ENCODE peak calls at places on chromosomes 5 and 9, in five cellular contexts. One of them, this sample, is unnamed.

GRCh38 chr9:127059030-127059429 is 63.4 kb downstream of the ANGPTL2 start:
- DNase-seq in heart right ventricle: no peak
- DNase-seq in cardiac fibroblast: no peak
- DNase-seq in psoas muscle: no peak
- DNase-seq in brain microvascular endothelial cell: no peak
- DNase-seq in this sample: no peak

GRCh38 chr5:135027699-135028615 is 6.1 kb downstream of the PITX1 start:
- DNase-seq in psoas muscle: no peak
- DNase-seq in cardiac fibroblast: no peak
- DNase-seq in brain microvascular endothelial cell: no peak
- DNase-seq in heart right ventricle: no peak
- DNase-seq in this sample: no peak

GRCh38 chr5:82396871-82397514 is 118.8 kb upstream of the RPS23 start:
- DNase-seq in heart right ventricle: peak
- DNase-seq in psoas muscle: peak
- DNase-seq in brain microvascular endothelial cell: peak
- DNase-seq in cardiac fibroblast: peak
- DNase-seq in this sample: peak

GRCh38 chr5:44983006-44983405 is 174.3 kb downstream of the MRPS30 start:
- DNase-seq in heart right ventricle: no peak
- DNase-seq in brain microvascular endothelial cell: no peak
- DNase-seq in cardiac fibroblast: no peak
- DNase-seq in psoas muscle: no peak
- DNase-seq in this sample: peak

GRCh38 chr9:117714282-117714681 is 10.1 kb downstream of the TLR4 start:
- DNase-seq in brain microvascular endothelial cell: no peak
- DNase-seq in psoas muscle: no peak
- DNase-seq in heart right ventricle: no peak
- DNase-seq in cardiac fibroblast: no peak
- DNase-seq in this sample: no peak

GRCh38 chr5:131610198-131611063 is 24.6 kb downstream of the RAPGEF6 start:
- DNase-seq in cardiac fibroblast: peak
- DNase-seq in heart right ventricle: no peak
- DNase-seq in psoas muscle: no peak
- DNase-seq in brain microvascular endothelial cell: peak
- DNase-seq in this sample: peak

GRCh38 chr5:175573493-175574269 is 84.2 kb upstream of the HRH2 start:
- DNase-seq in brain microvascular endothelial cell: no peak
- DNase-seq in psoas muscle: no peak
- DNase-seq in heart right ventricle: no peak
- DNase-seq in cardiac fibroblast: no peak
- DNase-seq in this sample: no peak

GRCh38 chr9:114168281-114169028 is 13.1 kb downstream of the COL27A1 start:
- DNase-seq in cardiac fibroblast: no peak
- DNase-seq in psoas muscle: no peak
- DNase-seq in heart right ventricle: no peak
- DNase-seq in brain microvascular endothelial cell: no peak
- DNase-seq in this sample: no peak

GRCh38 chr5:171596391-171596878 is 177.0 kb downstream of the FGF18 start:
- DNase-seq in cardiac fibroblast: peak
- DNase-seq in brain microvascular endothelial cell: peak
- DNase-seq in psoas muscle: peak
- DNase-seq in heart right ventricle: peak
- DNase-seq in this sample: peak

GRCh38 chr5:90473321-90474234 is 993 bp downstream of the MBLAC2 start:
- DNase-seq in brain microvascular endothelial cell: peak
- DNase-seq in heart right ventricle: peak
- DNase-seq in psoas muscle: peak
- DNase-seq in cardiac fibroblast: peak
- DNase-seq in this sample: peak

GRCh38 chr5:133775584-133776304 is 163.4 kb upstream of the FSTL4 start:
- DNase-seq in heart right ventricle: no peak
- DNase-seq in psoas muscle: no peak
- DNase-seq in brain microvascular endothelial cell: no peak
- DNase-seq in cardiac fibroblast: no peak
- DNase-seq in this sample: no peak

GRCh38 chr9:18479405-18479804 is 5.5 kb downstream of the ADAMTSL1 start:
- DNase-seq in heart right ventricle: no peak
- DNase-seq in brain microvascular endothelial cell: no peak
- DNase-seq in psoas muscle: no peak
- DNase-seq in cardiac fibroblast: no peak
- DNase-seq in this sample: no peak

GRCh38 chr9:136799079-136799853 is 3.1 kb downstream of the CCDC183 start:
- DNase-seq in heart right ventricle: no peak
- DNase-seq in psoas muscle: no peak
- DNase-seq in brain microvascular endothelial cell: no peak
- DNase-seq in cardiac fibroblast: no peak
- DNase-seq in this sample: no peak

GRCh38 chr9:92176800-92177185 is 61.6 kb upstream of the SPTLC1 start:
- DNase-seq in brain microvascular endothelial cell: no peak
- DNase-seq in heart right ventricle: no peak
- DNase-seq in psoas muscle: no peak
- DNase-seq in cardiac fibroblast: no peak
- DNase-seq in this sample: no peak

GRCh38 chr5:159965031-159965837 is 43.7 kb upstream of the TTC1 start:
- DNase-seq in psoas muscle: peak
- DNase-seq in cardiac fibroblast: peak
- DNase-seq in heart right ventricle: peak
- DNase-seq in brain microvascular endothelial cell: peak
- DNase-seq in this sample: peak

GRCh38 chr5:14424011-14424685 is 157.4 kb upstream of the OTULINL start:
- DNase-seq in psoas muscle: no peak
- DNase-seq in brain microvascular endothelial cell: no peak
- DNase-seq in cardiac fibroblast: no peak
- DNase-seq in heart right ventricle: no peak
- DNase-seq in this sample: peak

GRCh38 chr9:68706579-68707201 is 1.6 kb downstream of the PIP5K1B start:
- DNase-seq in psoas muscle: no peak
- DNase-seq in heart right ventricle: no peak
- DNase-seq in cardiac fibroblast: peak
- DNase-seq in brain microvascular endothelial cell: no peak
- DNase-seq in this sample: no peak

DNA sequence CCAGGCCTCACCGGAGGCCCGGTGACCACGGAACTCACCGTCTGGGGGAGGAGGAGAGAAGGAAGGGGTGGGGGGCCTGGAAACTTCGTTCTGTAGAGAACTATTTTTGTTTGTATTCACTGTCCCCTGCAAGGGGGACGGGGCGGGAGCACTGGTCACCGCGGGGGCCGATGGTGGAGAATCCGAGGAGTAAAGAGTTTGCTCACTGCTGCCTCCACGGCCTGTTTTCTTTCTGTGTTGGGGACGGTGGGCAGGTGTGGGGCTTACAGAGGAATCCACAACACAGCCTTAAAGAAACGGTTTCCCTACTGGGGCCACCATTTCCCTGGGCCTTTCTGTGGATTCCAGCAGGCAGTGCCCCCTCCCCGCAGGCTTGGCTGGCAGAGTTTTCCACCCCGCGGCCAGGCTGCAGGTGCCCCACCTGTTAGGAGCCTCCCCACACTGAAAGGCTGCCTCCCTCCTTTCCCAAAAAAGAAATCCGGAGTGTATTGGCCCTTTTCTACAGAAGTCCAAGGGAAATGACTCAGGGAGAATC is 80.8 kb downstream of the NTNG2 start:
- DNase-seq in heart right ventricle: no peak
- DNase-seq in cardiac fibroblast: no peak
- DNase-seq in brain microvascular endothelial cell: no peak
- DNase-seq in psoas muscle: no peak
- DNase-seq in this sample: no peak
- TF ChIP-seq CTCF in heart right ventricle: no peak
- TF ChIP-seq CTCF in cardiac fibroblast: no peak
- TF ChIP-seq CTCF in brain microvascular endothelial cell: no peak
- TF ChIP-seq CTCF in psoas muscle: no peak
- TF ChIP-seq CTCF in this sample: peak

GRCh38 chr5:142860291-142860690 is 90.1 kb downstream of the ARHGAP26 start:
- DNase-seq in psoas muscle: no peak
- DNase-seq in heart right ventricle: no peak
- DNase-seq in cardiac fibroblast: no peak
- DNase-seq in brain microvascular endothelial cell: no peak
- DNase-seq in this sample: no peak

GRCh38 chr5:142859037-142859436 is 88.9 kb downstream of the ARHGAP26 start:
- DNase-seq in heart right ventricle: no peak
- DNase-seq in cardiac fibroblast: no peak
- DNase-seq in brain microvascular endothelial cell: no peak
- DNase-seq in psoas muscle: no peak
- DNase-seq in this sample: no peak

GRCh38 chr5:142863856-142864255 is 93.7 kb downstream of the ARHGAP26 start:
- DNase-seq in brain microvascular endothelial cell: no peak
- DNase-seq in cardiac fibroblast: no peak
- DNase-seq in heart right ventricle: no peak
- DNase-seq in psoas muscle: no peak
- DNase-seq in this sample: no peak

GRCh38 chr5:142862585-142862984 is 92.4 kb downstream of the ARHGAP26 start:
- DNase-seq in cardiac fibroblast: no peak
- DNase-seq in psoas muscle: no peak
- DNase-seq in brain microvascular endothelial cell: no peak
- DNase-seq in heart right ventricle: no peak
- DNase-seq in this sample: no peak

DNA sequence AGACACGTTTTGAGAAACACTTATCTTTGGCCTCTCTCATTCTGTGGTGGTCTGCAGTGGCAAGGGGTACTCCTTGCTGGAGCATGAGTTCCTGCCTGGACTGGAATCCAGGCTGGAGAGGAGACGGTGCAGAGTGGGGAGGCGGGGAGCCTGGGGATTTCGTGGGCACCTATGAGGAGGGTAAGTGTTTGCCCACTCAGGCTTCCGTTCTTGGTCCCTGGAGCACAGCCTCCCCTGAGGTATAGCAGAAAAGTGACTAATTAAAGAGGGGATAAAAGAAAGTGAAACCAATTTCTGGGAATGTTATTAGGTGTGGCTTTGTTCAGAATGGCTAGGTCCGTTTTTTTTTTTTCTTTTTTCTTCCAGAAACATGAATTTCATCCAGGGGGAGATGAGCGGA is 90.8 kb downstream of the ARHGAP26 start:
- DNase-seq in psoas muscle: no peak
- DNase-seq in cardiac fibroblast: no peak
- DNase-seq in brain microvascular endothelial cell: no peak
- DNase-seq in heart right ventricle: no peak
- DNase-seq in this sample: no peak
- H3K4me3 ChIP-seq in psoas muscle: no peak
- H3K4me3 ChIP-seq in cardiac fibroblast: no peak
- H3K4me3 ChIP-seq in brain microvascular endothelial cell: no peak
- H3K4me3 ChIP-seq in heart right ventricle: peak
- H3K4me3 ChIP-seq in this sample: no peak

GRCh38 chr9:98591696-98592095 is 117.0 kb downstream of the GABBR2 start:
- DNase-seq in psoas muscle: no peak
- DNase-seq in brain microvascular endothelial cell: no peak
- DNase-seq in heart right ventricle: no peak
- DNase-seq in cardiac fibroblast: no peak
- DNase-seq in this sample: no peak
- TF ChIP-seq CTCF in psoas muscle: no peak
- TF ChIP-seq CTCF in brain microvascular endothelial cell: no peak
- TF ChIP-seq CTCF in heart right ventricle: no peak
- TF ChIP-seq CTCF in cardiac fibroblast: no peak
- TF ChIP-seq CTCF in this sample: no peak

DNA sequence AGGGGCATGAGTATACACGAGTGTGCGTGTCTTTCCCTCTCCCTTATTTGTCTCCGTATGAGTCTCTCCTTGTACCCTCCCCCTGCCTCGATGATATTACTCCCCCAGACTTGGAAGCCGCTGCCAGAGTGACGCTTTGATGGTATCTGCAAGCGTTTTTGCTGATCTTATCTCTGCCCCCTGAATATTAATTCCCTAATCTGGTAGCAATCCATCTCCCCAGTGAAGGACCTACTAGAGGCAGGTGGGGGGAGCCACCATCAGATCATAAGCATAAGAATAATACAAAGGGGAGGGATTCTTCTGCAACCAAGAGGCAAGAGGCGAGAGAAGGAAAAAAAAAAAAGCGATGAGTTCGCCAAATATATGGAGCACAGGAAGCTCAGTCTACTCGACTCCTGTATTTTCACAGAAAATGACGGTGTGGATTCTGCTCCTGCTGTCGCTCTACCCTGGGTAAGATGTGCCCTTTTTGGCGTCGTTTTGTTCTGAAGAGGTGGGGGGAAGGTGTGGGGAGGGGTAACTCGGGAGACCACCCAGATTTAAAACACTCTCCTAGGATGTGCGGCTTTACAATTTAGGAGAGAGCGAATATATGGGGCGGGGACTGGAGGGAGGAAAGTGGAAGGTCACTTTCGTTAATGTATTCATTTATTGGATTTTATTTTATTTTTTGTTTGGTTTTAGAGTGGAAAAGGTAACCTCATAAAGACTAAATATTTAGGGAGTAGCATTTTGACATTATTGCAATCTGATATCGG is at the start of gene GABRG2:
- DNase-seq in cardiac fibroblast: no peak
- DNase-seq in heart right ventricle: no peak
- DNase-seq in brain microvascular endothelial cell: no peak
- DNase-seq in psoas muscle: no peak
- DNase-seq in this sample: no peak
- H3K4me3 ChIP-seq in cardiac fibroblast: no peak
- H3K4me3 ChIP-seq in heart right ventricle: no peak
- H3K4me3 ChIP-seq in brain microvascular endothelial cell: no peak
- H3K4me3 ChIP-seq in psoas muscle: no peak
- H3K4me3 ChIP-seq in this sample: no peak

GRCh38 chr9:97468658-97469448 is 32.6 kb upstream of the TMOD1 start:
- DNase-seq in heart right ventricle: peak
- DNase-seq in brain microvascular endothelial cell: peak
- DNase-seq in cardiac fibroblast: peak
- DNase-seq in psoas muscle: peak
- DNase-seq in this sample: peak
- TF ChIP-seq CTCF in heart right ventricle: peak
- TF ChIP-seq CTCF in brain microvascular endothelial cell: peak
- TF ChIP-seq CTCF in cardiac fibroblast: peak
- TF ChIP-seq CTCF in psoas muscle: peak
- TF ChIP-seq CTCF in this sample: peak

GRCh38 chr9:100084734-100085133 is 14.1 kb downstream of the ERP44 start:
- DNase-seq in brain microvascular endothelial cell: no peak
- DNase-seq in heart right ventricle: no peak
- DNase-seq in psoas muscle: no peak
- DNase-seq in cardiac fibroblast: no peak
- DNase-seq in this sample: no peak

GRCh38 chr9:100086097-100086496 is 12.7 kb downstream of the ERP44 start:
- DNase-seq in brain microvascular endothelial cell: no peak
- DNase-seq in heart right ventricle: no peak
- DNase-seq in psoas muscle: no peak
- DNase-seq in cardiac fibroblast: no peak
- DNase-seq in this sample: no peak

GRCh38 chr9:100084145-100084478 is 14.7 kb downstream of the ERP44 start:
- DNase-seq in psoas muscle: no peak
- DNase-seq in brain microvascular endothelial cell: no peak
- DNase-seq in cardiac fibroblast: no peak
- DNase-seq in heart right ventricle: no peak
- DNase-seq in this sample: no peak

GRCh38 chr9:100082786-100083185 is 16.0 kb downstream of the ERP44 start:
- DNase-seq in cardiac fibroblast: peak
- DNase-seq in heart right ventricle: no peak
- DNase-seq in psoas muscle: no peak
- DNase-seq in brain microvascular endothelial cell: no peak
- DNase-seq in this sample: peak

GRCh38 chr9:100083448-100084144 is 15.2 kb downstream of the ERP44 start:
- DNase-seq in psoas muscle: no peak
- DNase-seq in heart right ventricle: no peak
- DNase-seq in brain microvascular endothelial cell: no peak
- DNase-seq in cardiac fibroblast: no peak
- DNase-seq in this sample: no peak
- H3K4me3 ChIP-seq in psoas muscle: peak
- H3K4me3 ChIP-seq in heart right ventricle: no peak
- H3K4me3 ChIP-seq in brain microvascular endothelial cell: no peak
- H3K4me3 ChIP-seq in cardiac fibroblast: no peak
- H3K4me3 ChIP-seq in this sample: no peak